ENCODE peak calls at places on chromosomes 5 and 9, in four cellular contexts. W is thyroid gland, S is mesendoderm, L is adrenal gland. Q is an unnamed sample. For H3K27me3, the result is how much of the 10 kb centered on the place peaks cover.

GRCh38 chr5:68343421-68343826 is 127.9 kb downstream of the PIK3R1 start:
- DNase-seq in W (peak), S (peak), L (peak), Q (no peak)

GRCh38 chr5:24855485-24855884 is 210.7 kb upstream of the CDH10 start:
- DNase-seq in W (no peak), S (peak), L (no peak), Q (no peak)

GRCh38 chr9:27440888-27441740 is 83.0 kb upstream of the IFNK start:
- DNase-seq in W (no peak), S (no peak), L (no peak), Q (no peak)

GRCh38 chr5:175688352-175689146 is 30.7 kb downstream of the HRH2 start:
- DNase-seq in W (no peak), S (peak), L (no peak), Q (no peak)

GRCh38 chr9:341634-342421 is 127.2 kb downstream of the DOCK8 start:
- DNase-seq in W (no peak), S (no peak), L (no peak), Q (no peak)

GRCh38 chr5:50711280-50711679 is 44.8 kb downstream of the PARP8 start:
- DNase-seq in W (peak), S (no peak), L (peak), Q (peak)

GRCh38 chr5:64330728-64331231 is 165.1 kb downstream of the RNF180 start:
- DNase-seq in W (peak), S (no peak), L (no peak), Q (no peak)

GRCh38 chr5:65823820-65824445 is 101.9 kb downstream of the NLN start:
- DNase-seq in W (no peak), S (no peak), L (no peak), Q (no peak)

GRCh38 chr5:175129619-175130018 is 314.4 kb downstream of the DRD1 start:
- DNase-seq in W (no peak), S (peak), L (no peak), Q (no peak)

GRCh38 chr5:139726248-139726647 is 69.4 kb upstream of the PSD2 start:
- DNase-seq in W (peak), S (no peak), L (no peak), Q (no peak)

GRCh38 chr5:95817430-95817829 is 5.1 kb downstream of the GLRX start:
- DNase-seq in W (no peak), S (peak), L (peak), Q (no peak)

GRCh38 chr9:74496819-74497749 is at the start of gene RORB:
- DNase-seq in W (peak), S (peak), L (peak), Q (no peak)

GRCh38 chr5:145101246-145101645 is 733.9 kb downstream of the PRELID2 start:
- DNase-seq in W (no peak), S (peak), L (no peak), Q (no peak)

GRCh38 chr5:83653669-83654068 is 67.0 kb downstream of the HAPLN1 start:
- DNase-seq in W (no peak), S (no peak), L (no peak), Q (no peak)

GRCh38 chr5:126799780-126800179 is 22.8 kb downstream of the LMNB1 start:
- DNase-seq in W (no peak), S (no peak), L (no peak), Q (no peak)

GRCh38 chr9:99966720-99967119 is 60.3 kb downstream of the STX17 start:
- DNase-seq in W (peak), S (peak), L (peak), Q (no peak)

GRCh38 chr9:7028591-7028990 is 270.8 kb downstream of the KDM4C start:
- DNase-seq in W (no peak), S (no peak), L (no peak), Q (no peak)

GRCh38 chr9:90523953-90524352 is 118.7 kb downstream of the DIRAS2 start:
- DNase-seq in W (peak), S (no peak), L (no peak), Q (no peak)

GRCh38 chr9:15469406-15469805 is 41.4 kb downstream of the PSIP1 start:
- DNase-seq in W (no peak), S (peak), L (no peak), Q (no peak)

GRCh38 chr5:36653046-36653445 is 46.6 kb downstream of the SLC1A3 start:
- DNase-seq in W (no peak), S (no peak), L (no peak), Q (no peak)

GRCh38 chr5:127010362-127010761 is 20.0 kb downstream of the MARCHF3 start:
- DNase-seq in W (no peak), S (no peak), L (no peak), Q (no peak)

GRCh38 chr9:130042931-130043653 is at the start of gene FNBP1:
- DNase-seq in W (peak), S (peak), L (peak), Q (peak)

GRCh38 chr9:38061326-38061947 is 7.6 kb downstream of the SHB start:
- DNase-seq in W (no peak), S (no peak), L (no peak), Q (no peak)

GRCh38 chr5:52818360-52818759 is 30.6 kb downstream of the ITGA1 start:
- DNase-seq in W (no peak), S (peak), L (no peak), Q (no peak)

GRCh38 chr5:84287964-84288363 is 96.7 kb downstream of the EDIL3 start:
- DNase-seq in W (no peak), S (peak), L (no peak), Q (peak)

GRCh38 chr5:64790210-64790609 is 21.5 kb downstream of the CWC27 start:
- DNase-seq in W (no peak), S (no peak), L (no peak), Q (no peak)

GRCh38 chr9:104927216-104927911 is 591 bp downstream of the ABCA1 start:
- DNase-seq in W (peak), S (peak), L (peak), Q (no peak)

GRCh38 chr9:96383165-96383939 is at the start of gene SLC35D2:
- DNase-seq in W (peak), S (peak), L (peak), Q (no peak)

GRCh38 chr5:36790847-36791246 is 85.7 kb upstream of the NIPBL start:
- DNase-seq in W (no peak), S (no peak), L (no peak), Q (no peak)

GRCh38 chr9:96644137-96644536 is 11.0 kb downstream of the PRXL2C start:
- DNase-seq in W (no peak), S (no peak), L (no peak), Q (no peak)

GRCh38 chr5:59246470-59247250 is 646.9 kb downstream of the PDE4D start:
- DNase-seq in W (no peak), S (no peak), L (no peak), Q (no peak)

GRCh38 chr5:172383231-172383802 is 71.0 kb downstream of the SH3PXD2B start:
- DNase-seq in W (no peak), S (no peak), L (no peak), Q (no peak)

GRCh38 chr9:113990975-113991471 is 87.1 kb downstream of the AMBP start:
- DNase-seq in W (peak), S (no peak), L (peak), Q (no peak)

GRCh38 chr5:31421806-31422586 is 109.9 kb downstream of the DROSHA start:
- DNase-seq in W (peak), S (no peak), L (peak), Q (no peak)

GRCh38 chr5:157543825-157544622 is 31.6 kb downstream of the ADAM19 start:
- DNase-seq in W (peak), S (no peak), L (no peak), Q (no peak)

GRCh38 chr5:4642525-4642924 is 497.6 kb upstream of the ADAMTS16 start:
- DNase-seq in W (no peak), S (no peak), L (no peak), Q (no peak)

GRCh38 chr9:89878687-89879086 is 273.9 kb downstream of the GADD45G start:
- DNase-seq in W (peak), S (no peak), L (peak), Q (no peak)

GRCh38 chr5:149093625-149094024 is 30.8 kb upstream of the SH3TC2 start:
- DNase-seq in W (no peak), S (no peak), L (no peak), Q (no peak)

DNA sequence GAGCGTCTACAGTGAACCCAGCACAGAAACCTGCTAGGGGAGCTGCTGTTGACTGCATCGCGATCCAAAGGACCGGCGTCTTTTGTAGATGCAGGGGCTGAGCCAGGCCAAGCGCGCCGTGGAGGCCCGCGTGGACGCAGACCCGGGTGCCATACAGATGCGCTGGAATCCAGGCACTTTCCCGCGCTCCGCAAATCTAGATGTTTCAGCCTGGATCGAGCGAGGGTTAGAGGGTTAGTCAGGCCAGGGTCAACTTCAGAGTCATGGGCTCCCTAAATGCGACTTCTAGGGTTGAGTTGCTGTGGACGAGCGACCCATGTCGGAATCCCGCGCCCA is 941 bp upstream of the TCF7 start:
- DNase-seq in W (no peak), S (no peak), L (no peak), Q (no peak)
- H3K27me3 ChIP-seq in W (under half), S (under half), L (under half), Q (under half)

GRCh38 chr5:14849516-14850294 is 21.9 kb downstream of the ANKH start:
- DNase-seq in W (no peak), S (peak), L (no peak), Q (no peak)

GRCh38 chr5:14851999-14852526 is 19.5 kb downstream of the ANKH start:
- DNase-seq in W (no peak), S (no peak), L (no peak), Q (no peak)

GRCh38 chr5:14851597-14851996 is 20.0 kb downstream of the ANKH start:
- DNase-seq in W (no peak), S (no peak), L (no peak), Q (no peak)

GRCh38 chr5:14851067-14851422 is 20.5 kb downstream of the ANKH start:
- DNase-seq in W (no peak), S (no peak), L (no peak), Q (no peak)

DNA sequence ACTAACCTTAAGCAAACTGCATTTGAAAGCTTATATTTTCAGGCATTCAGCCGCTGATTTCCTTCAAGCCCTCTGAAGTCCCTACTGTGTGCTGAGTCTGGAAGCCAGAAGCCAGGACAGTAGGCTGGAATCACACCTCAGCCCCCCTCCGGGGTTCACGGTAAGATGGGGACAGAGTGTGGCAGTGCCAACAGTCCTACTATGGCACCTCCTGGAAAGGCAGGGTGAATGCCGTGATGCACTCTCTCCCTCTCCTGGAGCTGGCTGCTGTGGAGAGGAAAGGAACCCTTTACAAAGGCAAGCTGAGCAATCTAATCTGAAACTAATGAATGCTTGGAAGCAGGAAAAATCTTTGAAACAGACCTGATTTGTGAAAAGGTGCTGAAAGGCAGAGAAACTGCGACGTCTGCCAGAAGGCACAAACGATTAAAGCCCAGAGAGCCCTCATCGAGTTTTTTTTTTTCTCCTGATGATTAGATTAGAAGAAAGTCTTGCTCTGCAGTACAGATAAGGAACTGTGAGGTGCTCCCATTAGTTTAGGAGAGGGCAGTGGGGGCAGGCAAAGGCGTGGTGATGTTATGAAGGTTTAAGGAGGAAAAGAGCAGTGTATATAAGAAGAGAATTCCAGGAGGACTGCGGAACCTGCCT is 21.0 kb downstream of the ANKH start:
- DNase-seq in W (no peak), S (peak), L (no peak), Q (no peak)
- H3K4me3 ChIP-seq in W (no peak), S (no peak), L (no peak), Q (no peak)

DNA sequence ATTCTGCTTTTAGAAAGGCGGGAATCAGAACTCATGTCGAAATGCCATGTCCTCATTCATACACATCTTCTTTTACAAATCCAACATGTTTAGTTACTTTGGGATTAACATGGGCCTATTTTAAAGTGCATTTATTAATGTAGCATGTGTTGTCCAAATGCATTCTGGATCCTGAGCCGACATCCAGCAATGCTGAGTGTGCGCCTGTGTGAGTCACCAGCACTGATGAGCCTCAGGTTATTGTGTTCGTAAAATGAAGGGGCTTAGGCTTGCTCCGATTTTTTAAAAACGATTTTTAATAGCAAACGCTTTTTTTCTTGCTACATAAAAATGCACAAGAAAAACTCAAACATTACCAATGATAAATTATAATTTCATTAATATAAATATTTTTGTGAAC is 51.8 kb upstream of the PLEKHG4B start:
- DNase-seq in W (no peak), S (no peak), L (no peak), Q (no peak)
- H3K27me3 ChIP-seq in W (under half), S (under half), L (under half), Q (under half)

DNA sequence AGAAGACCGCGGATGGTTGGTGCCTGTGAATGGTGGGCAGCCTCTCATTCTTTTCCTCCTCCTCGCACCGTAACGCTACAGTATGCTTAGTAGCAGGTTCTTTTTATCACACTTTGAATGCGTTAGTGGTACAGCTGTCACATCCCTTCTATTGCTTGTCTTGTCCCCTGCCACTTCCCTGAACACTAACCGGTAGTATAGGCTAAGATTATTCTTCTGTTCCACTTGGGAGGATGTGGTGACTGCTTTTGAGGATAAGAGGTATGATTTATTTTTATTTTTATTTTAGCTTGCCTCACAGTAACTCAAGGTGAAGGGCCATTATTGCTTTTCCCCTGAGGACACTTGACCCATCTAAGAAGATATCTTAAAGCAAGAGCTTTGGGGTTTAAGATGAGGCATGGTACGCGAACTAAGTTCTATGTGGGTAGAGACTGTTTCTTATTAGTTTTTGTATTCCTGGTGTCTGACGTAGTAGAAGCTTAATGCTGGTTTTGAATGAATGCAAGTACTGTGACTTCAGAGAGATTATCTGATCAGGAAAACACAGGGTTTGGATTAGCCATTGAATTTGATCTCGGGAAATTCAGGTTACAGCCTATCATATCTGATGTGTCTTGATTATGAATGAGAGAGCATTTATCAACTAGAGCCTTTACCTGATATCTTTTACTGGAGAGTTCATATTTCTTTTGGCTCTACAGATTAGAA is 951 bp downstream of the UNC13B start:
- DNase-seq in W (no peak), S (no peak), L (no peak), Q (peak)
- H3K4me3 ChIP-seq in W (peak), S (peak), L (peak), Q (peak)

GRCh38 chr5:61313960-61314681 is 17.9 kb upstream of the ZSWIM6 start:
- DNase-seq in W (no peak), S (no peak), L (no peak), Q (no peak)
- H3K27me3 ChIP-seq in W (under half), S (under half), L (under half), Q (under half)

DNA sequence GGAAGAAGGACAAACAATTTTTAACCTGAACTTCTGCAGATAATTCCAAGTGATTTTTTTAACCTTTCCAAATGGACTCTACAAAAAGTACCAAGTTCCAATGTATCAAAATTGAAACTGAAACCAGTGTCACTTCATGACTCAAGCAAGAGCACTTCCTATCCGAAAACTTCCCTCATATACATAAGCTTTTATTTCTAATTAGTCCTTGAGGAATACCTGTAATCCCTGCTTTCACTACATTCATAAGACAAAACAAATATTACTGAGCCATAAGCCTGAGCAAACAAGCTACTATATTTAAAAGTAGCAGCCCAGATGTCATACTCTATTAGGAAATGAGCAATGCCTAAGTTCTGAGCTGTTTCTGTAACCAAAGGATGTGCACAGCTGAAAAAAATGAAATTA is 224.4 kb downstream of the EBF1 start:
- DNase-seq in W (no peak), S (no peak), L (no peak), Q (no peak)
- H3K4me3 ChIP-seq in W (no peak), S (no peak), L (no peak), Q (no peak)

DNA sequence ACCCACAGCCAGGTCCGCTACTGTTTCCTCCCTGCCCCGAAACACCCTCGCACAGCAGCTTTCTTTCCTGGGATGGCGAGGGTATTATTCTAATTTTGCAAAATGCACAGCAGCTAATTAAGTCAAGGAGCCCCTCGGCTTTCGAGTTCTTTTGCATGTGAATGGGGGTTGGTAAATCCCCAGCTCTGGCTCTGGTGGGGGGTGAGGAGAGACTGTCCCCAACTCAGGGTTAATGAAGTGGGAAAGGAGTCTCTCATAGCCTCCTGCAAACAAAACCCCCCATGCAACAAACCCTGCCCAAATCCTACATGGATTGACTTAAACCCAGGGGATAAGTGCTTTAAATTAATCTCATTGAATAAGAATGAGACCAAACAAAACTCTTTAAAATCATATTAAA is 8.8 kb downstream of the BARHL1 start:
- DNase-seq in W (no peak), S (no peak), L (no peak), Q (no peak)
- H3K27me3 ChIP-seq in W (under half), S (half or more), L (half or more), Q (half or more)

GRCh38 chr5:67222243-67223033 is 25.8 kb upstream of the CD180 start:
- DNase-seq in W (no peak), S (no peak), L (no peak), Q (no peak)
- H3K4me3 ChIP-seq in W (no peak), S (no peak), L (no peak), Q (no peak)